ENCODE peak calls at places on chromosomes 4 and X, in ten cellular contexts. J, S, K, B, Q, F, W, E, L and Z are unnamed samples.

GRCh38 chr4:15327311-15328298 is 100.2 kb upstream of the C1QTNF7 start:
- DNase-seq in J (no peak), S (no peak), K (no peak), B (no peak), Q (peak; percentile 21), F (peak; percentile 23), W (no peak), E (no peak), L (no peak), Z (no peak)

GRCh38 chr4:24876431-24876830 is 36.4 kb downstream of the CCDC149 start:
- DNase-seq in J (no peak), S (no peak), K (no peak), B (no peak), Q (no peak), F (no peak), W (no peak), E (no peak), L (no peak), Z (no peak)

GRCh38 chr4:105166066-105166465 is 19.4 kb downstream of the TET2 start:
- DNase-seq in J (no peak), S (no peak), K (no peak), B (no peak), Q (no peak), F (no peak), W (no peak), E (no peak), L (no peak), Z (no peak)

GRCh38 chr4:6472387-6473263 is at the start of gene PPP2R2C:
- DNase-seq in J (peak; percentile 61), S (no peak), K (no peak), B (peak; percentile 56), Q (no peak), F (no peak), W (no peak), E (no peak), L (no peak), Z (no peak)

GRCh38 chrX:7698248-7698647 is 144.7 kb upstream of the VCX start:
- DNase-seq in J (no peak), S (no peak), K (no peak), B (no peak), Q (no peak), F (no peak), W (no peak), E (no peak), L (no peak), Z (no peak)

GRCh38 chr4:56907009-56907408 is 691 bp upstream of the REST start:
- DNase-seq in J (no peak), S (peak; percentile 20), K (no peak), B (peak; percentile 31), Q (no peak), F (no peak), W (no peak), E (no peak), L (no peak), Z (no peak)

GRCh38 chrX:144275403-144275802 is 391.5 kb downstream of the UBE2NL start:
- DNase-seq in J (no peak), S (no peak), K (peak; percentile 28), B (no peak), Q (no peak), F (no peak), W (no peak), E (peak; percentile 46), L (no peak), Z (no peak)

GRCh38 chr4:171644430-171645057 is 168.7 kb upstream of the GALNTL6 start:
- DNase-seq in J (no peak), S (no peak), K (no peak), B (peak; percentile 23), Q (no peak), F (no peak), W (no peak), E (no peak), L (no peak), Z (peak; percentile 86)

GRCh38 chr4:154399259-154399974 is 92.2 kb downstream of the DCHS2 start:
- DNase-seq in J (no peak), S (no peak), K (peak; percentile 29), B (no peak), Q (no peak), F (peak; percentile 5), W (no peak), E (peak; percentile 20), L (no peak), Z (no peak)

GRCh38 chr4:48553720-48554119 is 63.7 kb downstream of the ZAR1 start:
- DNase-seq in J (no peak), S (no peak), K (no peak), B (no peak), Q (no peak), F (no peak), W (no peak), E (no peak), L (no peak), Z (no peak)

GRCh38 chr4:48558026-48558425 is 68.0 kb downstream of the ZAR1 start:
- DNase-seq in J (no peak), S (no peak), K (no peak), B (no peak), Q (no peak), F (no peak), W (no peak), E (no peak), L (no peak), Z (no peak)

GRCh38 chr4:48554606-48555005 is 64.6 kb downstream of the ZAR1 start:
- DNase-seq in J (no peak), S (no peak), K (no peak), B (no peak), Q (no peak), F (no peak), W (no peak), E (no peak), L (no peak), Z (no peak)

GRCh38 chr4:48556268-48556667 is 66.2 kb downstream of the ZAR1 start:
- DNase-seq in J (no peak), S (no peak), K (no peak), B (no peak), Q (no peak), F (no peak), W (no peak), E (no peak), L (no peak), Z (no peak)

DNA sequence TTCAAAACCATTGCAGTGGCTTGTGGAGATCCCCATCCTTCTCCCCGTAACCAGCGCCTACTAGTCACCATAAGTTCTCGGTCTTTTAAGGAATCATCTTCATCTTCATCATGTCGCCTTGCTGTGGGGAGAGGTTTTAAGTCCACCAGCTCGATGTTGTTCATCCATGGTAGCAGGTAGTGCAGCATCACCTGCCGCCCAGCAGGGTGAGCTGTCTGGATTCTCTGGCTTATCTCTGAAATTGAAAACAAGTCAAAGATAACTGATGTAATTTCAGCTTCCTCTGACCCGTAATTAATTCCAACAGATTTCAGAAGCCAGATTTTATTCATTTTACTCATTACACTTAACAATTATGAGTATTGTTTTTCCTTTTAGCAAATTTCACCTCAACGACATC is 67.4 kb downstream of the ZAR1 start:
- DNase-seq in J (no peak), S (no peak), K (peak; percentile 7), B (no peak), Q (no peak), F (no peak), W (no peak), E (no peak), L (no peak), Z (no peak)
- TF ChIP-seq CTCF in J (no peak), S (no peak), K (peak; percentile 29), B (no peak), Q (no peak), F (peak; percentile 65), W (no peak), E (peak; percentile 44), L (no peak), Z (peak; percentile 33)

DNA sequence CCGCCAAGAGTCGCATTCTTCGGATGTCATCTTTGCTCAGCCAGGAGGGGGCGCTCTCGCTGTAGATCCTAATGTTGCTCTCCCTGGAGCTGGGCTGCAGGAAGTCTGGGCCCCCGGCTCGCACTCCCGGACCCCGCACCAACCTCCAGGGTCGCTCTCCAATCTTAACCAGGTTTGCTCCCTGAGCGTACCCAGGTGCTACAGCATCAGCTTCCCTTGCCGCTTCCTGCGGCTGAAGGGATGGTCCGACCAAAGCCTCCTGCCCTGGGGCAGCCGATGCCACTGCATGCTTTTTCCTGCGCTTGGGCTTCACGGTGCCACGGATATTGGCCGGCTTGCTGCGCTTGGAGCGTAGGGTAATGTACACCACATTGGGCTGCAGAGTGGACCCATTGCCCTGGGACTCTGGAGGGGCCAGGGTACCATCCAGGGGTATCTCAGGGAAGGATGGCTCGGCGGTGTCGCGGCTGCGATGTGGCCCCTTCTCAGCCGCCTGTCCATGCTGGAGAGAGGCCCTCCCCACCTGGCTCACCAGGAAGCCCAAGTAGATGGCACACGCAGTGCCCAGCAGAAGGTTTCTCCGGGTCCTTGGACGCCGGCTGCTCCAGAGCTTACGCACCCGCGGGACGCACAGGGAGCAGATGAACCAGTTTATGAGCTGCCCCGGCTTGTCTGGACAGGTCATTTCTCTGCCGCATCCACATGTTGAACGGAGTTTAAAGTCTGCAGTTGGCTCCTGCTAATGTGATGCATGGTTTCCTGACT is 2.0 kb downstream of the GASK1B start:
- DNase-seq in J (peak; percentile 67), S (peak; percentile 45), K (peak; percentile 91), B (peak; percentile 34), Q (peak; percentile 66), F (no peak), W (no peak), E (no peak), L (peak; percentile 49), Z (no peak)
- TF ChIP-seq CTCF in J (peak; percentile 7), S (peak; percentile 38), K (peak; percentile 25), B (peak; percentile 63), Q (peak; percentile 84), F (peak; percentile 61), W (no peak), E (peak; percentile 48), L (peak; percentile 41), Z (peak; percentile 36)

GRCh38 chr4:28677808-28678207 is 1817.2 kb downstream of the STIM2 start:
- DNase-seq in J (no peak), S (no peak), K (no peak), B (no peak), Q (no peak), F (no peak), W (no peak), E (no peak), L (no peak), Z (no peak)

DNA sequence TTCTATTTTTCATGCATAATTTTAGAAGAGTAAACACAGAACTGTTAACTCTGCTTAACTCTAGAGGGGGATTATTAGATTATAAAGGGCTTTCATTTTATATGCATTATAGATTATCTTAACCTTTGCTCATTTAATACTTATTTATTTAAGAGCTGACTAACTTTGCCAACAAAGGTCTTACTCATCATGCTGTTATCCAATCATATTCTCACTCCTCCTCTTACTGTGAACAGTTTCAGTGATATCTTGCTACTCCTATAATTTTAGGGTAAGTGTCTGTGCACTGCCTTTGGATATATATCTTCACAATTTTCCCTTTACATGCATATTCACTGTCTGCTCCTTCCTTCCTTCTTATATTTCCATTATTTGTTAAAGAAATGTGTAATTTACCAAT is 1814.9 kb downstream of the STIM2 start:
- DNase-seq in J (no peak), S (no peak), K (peak; percentile 65), B (no peak), Q (no peak), F (peak; percentile 4), W (no peak), E (no peak), L (no peak), Z (no peak)
- TF ChIP-seq CTCF in J (no peak), S (no peak), K (no peak), B (no peak), Q (no peak), F (no peak), W (no peak), E (no peak), L (no peak), Z (no peak)

GRCh38 chr4:80143305-80143679 is 54.0 kb upstream of the PRDM8 start:
- DNase-seq in J (no peak), S (no peak), K (no peak), B (no peak), Q (no peak), F (no peak), W (no peak), E (no peak), L (no peak), Z (no peak)
- TF ChIP-seq CTCF in J (no peak), S (no peak), K (no peak), B (no peak), Q (no peak), F (no peak), W (no peak), E (no peak), L (no peak), Z (no peak)